ENCODE peak calls at places on chromosomes 2 and 18, in five cellular contexts. O, G, H, R and Z are unnamed samples.

GRCh38 chr2:189576361-189576760 is 4.2 kb downstream of the SLC40A1 start:
- DNase-seq in O (no peak), G (no peak), H (no peak), R (peak), Z (no peak)

GRCh38 chr18:5444847-5445246 is 99.0 kb downstream of the EPB41L3 start:
- DNase-seq in O (no peak), G (peak), H (no peak), R (no peak), Z (no peak)

GRCh38 chr18:48693625-48694262 is 154.9 kb downstream of the CTIF start:
- DNase-seq in O (no peak), G (no peak), H (no peak), R (no peak), Z (no peak)

GRCh38 chr18:48797841-48798255 is 152.9 kb downstream of the SMAD7 start:
- DNase-seq in O (no peak), G (peak), H (no peak), R (no peak), Z (no peak)

GRCh38 chr2:215532844-215533243 is 97.0 kb upstream of the FN1 start:
- DNase-seq in O (no peak), G (no peak), H (no peak), R (no peak), Z (no peak)

GRCh38 chr18:29271496-29271895 is 1094.6 kb upstream of the CDH2 start:
- DNase-seq in O (no peak), G (no peak), H (no peak), R (no peak), Z (no peak)

GRCh38 chr18:59837586-59837985 is 62.2 kb upstream of the PMAIP1 start:
- DNase-seq in O (no peak), G (peak), H (peak), R (peak), Z (peak)

GRCh38 chr2:190533175-190533967 is 1.2 kb downstream of the NEMP2 start:
- DNase-seq in O (no peak), G (no peak), H (no peak), R (no peak), Z (no peak)

GRCh38 chr2:21095714-21096113 is 28.1 kb upstream of the TDRD15 start:
- DNase-seq in O (no peak), G (no peak), H (no peak), R (no peak), Z (no peak)

GRCh38 chr18:22347624-22348511 is 69.8 kb downstream of the CTAGE1 start:
- DNase-seq in O (no peak), G (peak), H (no peak), R (no peak), Z (peak)

GRCh38 chr2:68805025-68805424 is 66.2 kb downstream of the BMP10 start:
- DNase-seq in O (no peak), G (no peak), H (no peak), R (no peak), Z (no peak)

GRCh38 chr2:214796901-214797300 is 12.6 kb downstream of the BARD1 start:
- DNase-seq in O (no peak), G (no peak), H (no peak), R (no peak), Z (peak)

GRCh38 chr2:210493528-210493927 is 17.0 kb upstream of the LANCL1 start:
- DNase-seq in O (no peak), G (no peak), H (no peak), R (no peak), Z (no peak)

GRCh38 chr2:74849228-74849892 is 15.4 kb downstream of the HK2 start:
- DNase-seq in O (no peak), G (no peak), H (peak), R (no peak), Z (peak)

GRCh38 chr2:112600634-112601033 is 16.2 kb downstream of the CHCHD5 start:
- DNase-seq in O (no peak), G (no peak), H (no peak), R (no peak), Z (no peak)

GRCh38 chr2:1717129-1717528 is 27.2 kb downstream of the PXDN start:
- DNase-seq in O (no peak), G (peak), H (no peak), R (no peak), Z (peak)

GRCh38 chr2:239549711-239550265 is 149.0 kb upstream of the HDAC4 start:
- DNase-seq in O (no peak), G (no peak), H (no peak), R (peak), Z (no peak)

GRCh38 chr2:25286025-25286400 is 55.7 kb downstream of the DNMT3A start:
- DNase-seq in O (no peak), G (no peak), H (peak), R (no peak), Z (no peak)

GRCh38 chr2:211085056-211085680 is 528.8 kb downstream of the CPS1 start:
- DNase-seq in O (no peak), G (peak), H (no peak), R (peak), Z (peak)

GRCh38 chr2:7063789-7064188 is 146.6 kb downstream of the RNF144A start:
- DNase-seq in O (no peak), G (no peak), H (no peak), R (no peak), Z (no peak)

GRCh38 chr18:45275367-45276113 is 339.7 kb upstream of the SLC14A2 start:
- DNase-seq in O (no peak), G (no peak), H (no peak), R (peak), Z (peak)

GRCh38 chr18:79399275-79400081 is 3.7 kb downstream of the NFATC1 start:
- DNase-seq in O (no peak), G (no peak), H (no peak), R (no peak), Z (no peak)

GRCh38 chr2:218860950-218861381 is 1.4 kb downstream of the WNT6 start:
- DNase-seq in O (no peak), G (peak), H (no peak), R (peak), Z (peak)

GRCh38 chr2:190912731-190913130 is 32.1 kb downstream of the GLS start:
- DNase-seq in O (no peak), G (no peak), H (no peak), R (no peak), Z (no peak)

GRCh38 chr2:28480403-28481049 is 15.3 kb upstream of the PLB1 start:
- DNase-seq in O (no peak), G (no peak), H (no peak), R (no peak), Z (no peak)

GRCh38 chr2:208315081-208315788 is 49.2 kb downstream of the PIKFYVE start:
- DNase-seq in O (no peak), G (no peak), H (no peak), R (peak), Z (peak)

GRCh38 chr2:105437708-105438103 is 38.9 kb upstream of the FHL2 start:
- DNase-seq in O (no peak), G (peak), H (no peak), R (no peak), Z (no peak)

GRCh38 chr2:96869824-96870630 is at the start of gene SEMA4C:
- DNase-seq in O (no peak), G (peak), H (peak), R (peak), Z (peak)

GRCh38 chr2:218229239-218229638 is 12.2 kb downstream of the ARPC2 start:
- DNase-seq in O (no peak), G (no peak), H (no peak), R (no peak), Z (peak)

GRCh38 chr18:8264861-8265411 is 344.3 kb upstream of the RAB12 start:
- DNase-seq in O (no peak), G (peak), H (no peak), R (no peak), Z (peak)

GRCh38 chr2:73697606-73698005 is 39.5 kb downstream of the TPRKB start:
- DNase-seq in O (no peak), G (no peak), H (no peak), R (no peak), Z (no peak)

GRCh38 chr2:75047907-75048625 is 89.6 kb downstream of the POLE4 start:
- DNase-seq in O (no peak), G (no peak), H (no peak), R (no peak), Z (peak)

GRCh38 chr18:37712776-37713175 is 147.2 kb upstream of the CELF4 start:
- DNase-seq in O (no peak), G (no peak), H (no peak), R (no peak), Z (peak)

GRCh38 chr2:191170773-191171172 is 20.0 kb upstream of the STAT4 start:
- DNase-seq in O (no peak), G (no peak), H (no peak), R (no peak), Z (peak)

GRCh38 chr18:61323951-61324350 is 9.3 kb upstream of the CDH20 start:
- DNase-seq in O (no peak), G (no peak), H (no peak), R (no peak), Z (peak)

GRCh38 chr18:47558110-47558750 is 306.8 kb upstream of the SKOR2 start:
- DNase-seq in O (no peak), G (no peak), H (no peak), R (no peak), Z (no peak)

GRCh38 chr2:10052216-10052615 is 8.9 kb downstream of the KLF11 start:
- DNase-seq in O (no peak), G (no peak), H (no peak), R (no peak), Z (no peak)

GRCh38 chr2:43188561-43189386 is 37.6 kb downstream of the ZFP36L2 start:
- DNase-seq in O (no peak), G (no peak), H (no peak), R (no peak), Z (no peak)